ENCODE peak calls at places on chromosomes 13 and 19, in seven cellular contexts. Q, M, T, B, C, V and F are unnamed samples.

GRCh38 chr19:42472402-42473147 is 29.8 kb upstream of the CXCL17 start:
- DNase-seq in Q (no peak), M (no peak), T (no peak), B (no peak), C (no peak), V (no peak), F (no peak)

GRCh38 chr13:27137759-27138158 is 33.9 kb downstream of the USP12 start:
- DNase-seq in Q (no peak), M (no peak), T (no peak), B (no peak), C (no peak), V (no peak), F (no peak)

GRCh38 chr19:28472843-28473242 is 740.1 kb downstream of the UQCRFS1 start:
- DNase-seq in Q (peak; percentile 85), M (no peak), T (no peak), B (no peak), C (no peak), V (no peak), F (no peak)

GRCh38 chr13:108922108-108922507 is 292.7 kb downstream of the MYO16 start:
- DNase-seq in Q (no peak), M (no peak), T (no peak), B (no peak), C (no peak), V (no peak), F (no peak)

GRCh38 chr13:107730835-107731234 is 484.5 kb downstream of the LIG4 start:
- DNase-seq in Q (no peak), M (no peak), T (no peak), B (no peak), C (no peak), V (no peak), F (no peak)

GRCh38 chr13:24145231-24145630 is 15.3 kb upstream of the SPATA13 start:
- DNase-seq in Q (no peak), M (no peak), T (no peak), B (no peak), C (no peak), V (no peak), F (no peak)

GRCh38 chr19:48510421-48511268 is 990 bp downstream of the LMTK3 start:
- DNase-seq in Q (no peak), M (peak; percentile 53), T (peak; percentile 68), B (peak; percentile 81), C (peak; percentile 76), V (peak; percentile 41), F (peak; percentile 58)

GRCh38 chr19:16877581-16877980 is 11.2 kb upstream of the F2RL3 start:
- DNase-seq in Q (no peak), M (no peak), T (no peak), B (no peak), C (no peak), V (no peak), F (no peak)

GRCh38 chr13:81171065-81171647 is 830.2 kb upstream of the SPRY2 start:
- DNase-seq in Q (no peak), M (peak; percentile 13), T (no peak), B (no peak), C (peak; percentile 69), V (no peak), F (no peak)

GRCh38 chr13:31518666-31519065 is 220.7 kb upstream of the RXFP2 start:
- DNase-seq in Q (no peak), M (no peak), T (no peak), B (no peak), C (no peak), V (no peak), F (no peak)